ENCODE peak calls at places on chromosomes 13 and 19, in five cellular contexts. D, Y, Z, Q and P are unnamed samples.
A peak's percentile ranks its signal among the peaks of the same experiment; 100 is the strongest.

GRCh38 chr13:113001251-113002140 is 32.5 kb downstream of the MCF2L start:
- DNase-seq in D (no peak), Y (peak; percentile 36), Z (peak; percentile 44), Q (peak; percentile 36), P (no peak)

GRCh38 chr19:30669329-30670010 is 297.3 kb downstream of the ZNF536 start:
- DNase-seq in D (no peak), Y (peak; percentile 85), Z (peak; percentile 9), Q (peak; percentile 71), P (peak; percentile 40)

GRCh38 chr13:71632721-71633120 is 234.3 kb downstream of the DACH1 start:
- DNase-seq in D (no peak), Y (no peak), Z (no peak), Q (peak; percentile 4), P (no peak)

GRCh38 chr19:47414469-47414868 is 4.9 kb downstream of the MEIS3 start:
- DNase-seq in D (no peak), Y (peak; percentile 74), Z (peak; percentile 58), Q (no peak), P (peak; percentile 51)

GRCh38 chr13:35856084-35856483 is 275.1 kb downstream of the DCLK1 start:
- DNase-seq in D (no peak), Y (peak; percentile 32), Z (no peak), Q (no peak), P (no peak)

GRCh38 chr13:112990783-112991182 is 21.8 kb downstream of the MCF2L start:
- DNase-seq in D (no peak), Y (peak; percentile 67), Z (no peak), Q (no peak), P (no peak)

GRCh38 chr13:113819731-113820715 is 43.9 kb downstream of the GAS6 start:
- DNase-seq in D (no peak), Y (no peak), Z (no peak), Q (peak; percentile 74), P (no peak)

GRCh38 chr13:49791214-49791752 is 1.2 kb downstream of the KPNA3 start:
- DNase-seq in D (no peak), Y (peak; percentile 51), Z (peak; percentile 36), Q (peak; percentile 54), P (no peak)

GRCh38 chr13:98877936-98878335 is 99.9 kb downstream of the DOCK9 start:
- DNase-seq in D (no peak), Y (no peak), Z (no peak), Q (no peak), P (no peak)

GRCh38 chr19:16094360-16095070 is 17.2 kb upstream of the RAB8A start:
- DNase-seq in D (no peak), Y (no peak), Z (no peak), Q (peak; percentile 7), P (no peak)

GRCh38 chr13:23377603-23378002 is 55.9 kb downstream of the SACS start:
- DNase-seq in D (no peak), Y (no peak), Z (no peak), Q (no peak), P (peak; percentile 81)

GRCh38 chr19:6970478-6970877 is 50.8 kb downstream of the MBD3L2B start:
- DNase-seq in D (no peak), Y (no peak), Z (peak; percentile 72), Q (no peak), P (no peak)

GRCh38 chr13:48545608-48546007 is 12.7 kb upstream of the RCBTB2 start:
- DNase-seq in D (no peak), Y (no peak), Z (no peak), Q (no peak), P (no peak)

GRCh38 chr19:47885067-47885463 is 1.1 kb downstream of the SULT2A1 start:
- DNase-seq in D (no peak), Y (no peak), Z (no peak), Q (no peak), P (no peak)

GRCh38 chr19:23543351-23543750 is 143.7 kb downstream of the ZNF675 start:
- DNase-seq in D (no peak), Y (no peak), Z (no peak), Q (no peak), P (no peak)

GRCh38 chr13:70080030-70080429 is 27.6 kb upstream of the ATXN8OS start:
- DNase-seq in D (no peak), Y (no peak), Z (no peak), Q (no peak), P (no peak)

GRCh38 chr19:38228005-38228377 is 4.0 kb upstream of the DPF1 start:
- DNase-seq in D (no peak), Y (peak; percentile 69), Z (no peak), Q (no peak), P (no peak)